ENCODE peak calls at places on chromosomes 11 and 22, in eight cellular contexts. U is GM06990; X is heart right ventricle; R is GM20000; Q is NB4; G is IMR-90; V is activated CD4-positive, alpha-beta T cell treated with anti-CD3 and anti-CD28 coated beads, Interleukin-2, amount 50 U/mL, for 1 hour; T is RPMI8226. L is an unnamed sample.

GRCh38 chr11:69055598-69056516 is 7.1 kb downstream of the TPCN2 start:
- DNase-seq in U (peak), X (no peak), R (peak), Q (peak), G (no peak), V (no peak), T (peak), L (peak)

GRCh38 chr11:125165664-125166346 is 1.3 kb downstream of the PKNOX2 start:
- DNase-seq in U (no peak), X (no peak), R (peak), Q (no peak), G (peak), V (no peak), T (peak), L (no peak)

GRCh38 chr22:24410110-24410856 is 17.1 kb upstream of the ADORA2A start:
- DNase-seq in U (no peak), X (no peak), R (no peak), Q (peak), G (peak), V (no peak), T (no peak), L (no peak)

GRCh38 chr11:131481317-131481716 is 110.9 kb downstream of the NTM start:
- DNase-seq in U (no peak), X (no peak), R (no peak), Q (peak), G (no peak), V (no peak), T (no peak), L (no peak)

GRCh38 chr22:17945156-17945850 is 79.1 kb downstream of the MICAL3 start:
- DNase-seq in U (no peak), X (no peak), R (no peak), Q (no peak), G (no peak), V (no peak), T (no peak), L (no peak)

GRCh38 chr11:83025267-83025704 is 46.4 kb downstream of the RAB30 start:
- DNase-seq in U (no peak), X (no peak), R (no peak), Q (no peak), G (no peak), V (no peak), T (peak), L (no peak)

GRCh38 chr11:118276422-118276821 is 12.3 kb upstream of the MPZL2 start:
- DNase-seq in U (no peak), X (no peak), R (no peak), Q (no peak), G (no peak), V (no peak), T (no peak), L (no peak)

GRCh38 chr11:61265357-61265756 is 24.4 kb downstream of the PGA5 start:
- DNase-seq in U (no peak), X (no peak), R (no peak), Q (no peak), G (no peak), V (no peak), T (no peak), L (no peak)

GRCh38 chr11:86608251-86608799 is 64.1 kb downstream of the ME3 start:
- DNase-seq in U (no peak), X (peak), R (peak), Q (peak), G (peak), V (no peak), T (peak), L (peak)

GRCh38 chr11:62601364-62602140 is at the start of gene MTA2:
- DNase-seq in U (peak), X (peak), R (peak), Q (peak), G (peak), V (peak), T (peak), L (peak)

GRCh38 chr22:40029189-40029890 is 34.6 kb downstream of the FAM83F start:
- DNase-seq in U (no peak), X (no peak), R (no peak), Q (no peak), G (no peak), V (no peak), T (no peak), L (no peak)

GRCh38 chr22:42275176-42275575 is 4.7 kb upstream of the TCF20 start:
- DNase-seq in U (no peak), X (no peak), R (no peak), Q (no peak), G (no peak), V (no peak), T (no peak), L (no peak)

GRCh38 chr11:69557266-69557665 is 75.8 kb downstream of the LINC01488 start:
- DNase-seq in U (no peak), X (no peak), R (no peak), Q (no peak), G (no peak), V (no peak), T (no peak), L (no peak)

GRCh38 chr11:114280696-114281095 is 15.5 kb upstream of the NNMT start:
- DNase-seq in U (no peak), X (peak), R (peak), Q (peak), G (peak), V (peak), T (peak), L (no peak)

GRCh38 chr11:7538023-7538422 is 24.2 kb downstream of the PPFIBP2 start:
- DNase-seq in U (no peak), X (no peak), R (no peak), Q (no peak), G (no peak), V (no peak), T (no peak), L (no peak)

GRCh38 chr11:125626381-125626950 is 1.5 kb downstream of the CHEK1 start:
- DNase-seq in U (no peak), X (no peak), R (peak), Q (no peak), G (peak), V (peak), T (peak), L (peak)

GRCh38 chr11:123176785-123177184 is 18.3 kb downstream of the CLMP start:
- DNase-seq in U (no peak), X (no peak), R (no peak), Q (no peak), G (no peak), V (no peak), T (no peak), L (no peak)

GRCh38 chr11:73760066-73760679 is 701 bp downstream of the RAB6A start:
- DNase-seq in U (peak), X (peak), R (peak), Q (peak), G (peak), V (peak), T (peak), L (peak)

GRCh38 chr11:57094206-57094940 is 87.4 kb upstream of the LRRC55 start:
- DNase-seq in U (no peak), X (no peak), R (no peak), Q (no peak), G (peak), V (no peak), T (no peak), L (no peak)

GRCh38 chr11:109374441-109374840 is 47.5 kb upstream of the C11orf87 start:
- DNase-seq in U (no peak), X (no peak), R (no peak), Q (no peak), G (no peak), V (no peak), T (no peak), L (no peak)

GRCh38 chr11:34679681-34680080 is 58.8 kb downstream of the EHF start:
- DNase-seq in U (no peak), X (peak), R (no peak), Q (no peak), G (no peak), V (no peak), T (no peak), L (no peak)

GRCh38 chr22:45207981-45208664 is 32.6 kb downstream of the KIAA0930 start:
- DNase-seq in U (no peak), X (no peak), R (no peak), Q (no peak), G (peak), V (no peak), T (no peak), L (no peak)